ENCODE peak calls at places on chromosomes 11 and 22, in eight cellular contexts. One of them, this sample, is unnamed.

GRCh38 chr11:74466916-74467885 is at the start of gene KCNE3:
- DNase-seq in psoas muscle: peak
- DNase-seq in suprapubic skin: no peak
- DNase-seq in OCI-LY7: no peak
- DNase-seq in ovary: peak
- DNase-seq in SK-N-SH: no peak
- DNase-seq in neural progenitor cell: peak
- DNase-seq in testis: peak
- DNase-seq in this sample: no peak

GRCh38 chr11:120551191-120551590 is 39.6 kb downstream of the GRIK4 start:
- DNase-seq in neural progenitor cell: no peak
- DNase-seq in SK-N-SH: no peak
- DNase-seq in ovary: no peak
- DNase-seq in testis: no peak
- DNase-seq in psoas muscle: no peak
- DNase-seq in suprapubic skin: no peak
- DNase-seq in OCI-LY7: no peak
- DNase-seq in this sample: no peak

GRCh38 chr11:71293961-71294782 is 41.8 kb upstream of the SHANK2 start:
- DNase-seq in testis: no peak
- DNase-seq in SK-N-SH: no peak
- DNase-seq in suprapubic skin: peak
- DNase-seq in psoas muscle: no peak
- DNase-seq in neural progenitor cell: no peak
- DNase-seq in ovary: no peak
- DNase-seq in OCI-LY7: no peak
- DNase-seq in this sample: no peak

GRCh38 chr11:72005347-72006260 is 6.9 kb downstream of the IL18BP start:
- DNase-seq in ovary: no peak
- DNase-seq in SK-N-SH: no peak
- DNase-seq in testis: no peak
- DNase-seq in OCI-LY7: no peak
- DNase-seq in neural progenitor cell: no peak
- DNase-seq in suprapubic skin: no peak
- DNase-seq in psoas muscle: no peak
- DNase-seq in this sample: no peak

GRCh38 chr11:64447717-64448598 is 89.0 kb downstream of the RPS6KA4 start:
- DNase-seq in testis: peak
- DNase-seq in neural progenitor cell: no peak
- DNase-seq in suprapubic skin: no peak
- DNase-seq in psoas muscle: peak
- DNase-seq in SK-N-SH: peak
- DNase-seq in OCI-LY7: peak
- DNase-seq in ovary: no peak
- DNase-seq in this sample: no peak

GRCh38 chr22:18000441-18001039 is 23.8 kb downstream of the MICAL3 start:
- DNase-seq in neural progenitor cell: peak
- DNase-seq in ovary: peak
- DNase-seq in testis: peak
- DNase-seq in psoas muscle: peak
- DNase-seq in SK-N-SH: peak
- DNase-seq in suprapubic skin: no peak
- DNase-seq in OCI-LY7: peak
- DNase-seq in this sample: no peak

GRCh38 chr11:122097419-122098001 is 18.5 kb downstream of the BLID start:
- DNase-seq in testis: no peak
- DNase-seq in psoas muscle: no peak
- DNase-seq in suprapubic skin: no peak
- DNase-seq in SK-N-SH: peak
- DNase-seq in OCI-LY7: no peak
- DNase-seq in ovary: no peak
- DNase-seq in neural progenitor cell: peak
- DNase-seq in this sample: no peak

GRCh38 chr11:126352934-126353801 is 2.3 kb upstream of the ST3GAL4 start:
- DNase-seq in testis: no peak
- DNase-seq in ovary: peak
- DNase-seq in SK-N-SH: no peak
- DNase-seq in OCI-LY7: peak
- DNase-seq in neural progenitor cell: no peak
- DNase-seq in suprapubic skin: peak
- DNase-seq in psoas muscle: no peak
- DNase-seq in this sample: no peak

GRCh38 chr22:41380993-41381328 is 781 bp upstream of the TEF start:
- DNase-seq in psoas muscle: peak
- DNase-seq in ovary: no peak
- DNase-seq in suprapubic skin: peak
- DNase-seq in OCI-LY7: no peak
- DNase-seq in neural progenitor cell: no peak
- DNase-seq in SK-N-SH: no peak
- DNase-seq in testis: peak
- DNase-seq in this sample: no peak

GRCh38 chr22:19554834-19555404 is 30.7 kb upstream of the CLDN5 start:
- DNase-seq in testis: no peak
- DNase-seq in OCI-LY7: no peak
- DNase-seq in neural progenitor cell: peak
- DNase-seq in SK-N-SH: peak
- DNase-seq in ovary: no peak
- DNase-seq in psoas muscle: no peak
- DNase-seq in suprapubic skin: peak
- DNase-seq in this sample: peak

GRCh38 chr11:118343981-118344521 is at the start of gene CD3G:
- DNase-seq in suprapubic skin: no peak
- DNase-seq in SK-N-SH: no peak
- DNase-seq in OCI-LY7: no peak
- DNase-seq in psoas muscle: no peak
- DNase-seq in ovary: no peak
- DNase-seq in testis: no peak
- DNase-seq in neural progenitor cell: no peak
- DNase-seq in this sample: no peak

GRCh38 chr11:47109051-47109791 is 67.5 kb downstream of the ARFGAP2 start:
- DNase-seq in neural progenitor cell: no peak
- DNase-seq in OCI-LY7: peak
- DNase-seq in testis: no peak
- DNase-seq in psoas muscle: no peak
- DNase-seq in ovary: no peak
- DNase-seq in suprapubic skin: no peak
- DNase-seq in SK-N-SH: no peak
- DNase-seq in this sample: peak

GRCh38 chr11:63840356-63841060 is 1.6 kb downstream of the MARK2 start:
- DNase-seq in testis: no peak
- DNase-seq in OCI-LY7: peak
- DNase-seq in psoas muscle: no peak
- DNase-seq in SK-N-SH: no peak
- DNase-seq in ovary: no peak
- DNase-seq in suprapubic skin: no peak
- DNase-seq in neural progenitor cell: no peak
- DNase-seq in this sample: no peak

GRCh38 chr11:73747762-73748161 is 13.1 kb downstream of the RAB6A start:
- DNase-seq in OCI-LY7: no peak
- DNase-seq in testis: no peak
- DNase-seq in SK-N-SH: no peak
- DNase-seq in suprapubic skin: no peak
- DNase-seq in ovary: no peak
- DNase-seq in neural progenitor cell: no peak
- DNase-seq in psoas muscle: no peak
- DNase-seq in this sample: no peak

GRCh38 chr22:29668681-29669080 is 51.1 kb upstream of the CABP7 start:
- DNase-seq in testis: no peak
- DNase-seq in suprapubic skin: no peak
- DNase-seq in SK-N-SH: no peak
- DNase-seq in ovary: no peak
- DNase-seq in neural progenitor cell: no peak
- DNase-seq in psoas muscle: no peak
- DNase-seq in OCI-LY7: no peak
- DNase-seq in this sample: no peak

GRCh38 chr11:18005376-18006129 is 7.3 kb downstream of the SERGEF start:
- DNase-seq in neural progenitor cell: no peak
- DNase-seq in SK-N-SH: no peak
- DNase-seq in testis: no peak
- DNase-seq in psoas muscle: no peak
- DNase-seq in OCI-LY7: no peak
- DNase-seq in ovary: no peak
- DNase-seq in suprapubic skin: no peak
- DNase-seq in this sample: no peak

GRCh38 chr11:5689551-5689983 is at the start of gene TRIM22:
- DNase-seq in OCI-LY7: peak
- DNase-seq in psoas muscle: no peak
- DNase-seq in SK-N-SH: no peak
- DNase-seq in neural progenitor cell: peak
- DNase-seq in ovary: peak
- DNase-seq in testis: peak
- DNase-seq in suprapubic skin: no peak
- DNase-seq in this sample: peak

GRCh38 chr11:6402561-6402981 is 12.3 kb downstream of the SMPD1 start:
- DNase-seq in neural progenitor cell: no peak
- DNase-seq in OCI-LY7: peak
- DNase-seq in SK-N-SH: no peak
- DNase-seq in suprapubic skin: no peak
- DNase-seq in ovary: no peak
- DNase-seq in testis: no peak
- DNase-seq in psoas muscle: no peak
- DNase-seq in this sample: no peak

GRCh38 chr22:34946339-34946985 is 119.5 kb upstream of the ISX start:
- DNase-seq in ovary: no peak
- DNase-seq in neural progenitor cell: no peak
- DNase-seq in testis: no peak
- DNase-seq in OCI-LY7: no peak
- DNase-seq in psoas muscle: no peak
- DNase-seq in SK-N-SH: no peak
- DNase-seq in suprapubic skin: no peak
- DNase-seq in this sample: no peak

GRCh38 chr22:28560005-28560742 is 119.5 kb downstream of the TTC28 start:
- DNase-seq in suprapubic skin: no peak
- DNase-seq in ovary: no peak
- DNase-seq in testis: no peak
- DNase-seq in SK-N-SH: no peak
- DNase-seq in OCI-LY7: no peak
- DNase-seq in neural progenitor cell: no peak
- DNase-seq in psoas muscle: no peak
- DNase-seq in this sample: no peak

GRCh38 chr11:19853016-19853415 is 140.4 kb downstream of the NAV2 start:
- DNase-seq in SK-N-SH: no peak
- DNase-seq in psoas muscle: no peak
- DNase-seq in neural progenitor cell: no peak
- DNase-seq in testis: no peak
- DNase-seq in ovary: no peak
- DNase-seq in suprapubic skin: no peak
- DNase-seq in OCI-LY7: no peak
- DNase-seq in this sample: no peak

GRCh38 chr22:49951986-49952896 is 8.3 kb upstream of the PIM3 start:
- DNase-seq in ovary: no peak
- DNase-seq in SK-N-SH: no peak
- DNase-seq in psoas muscle: no peak
- DNase-seq in suprapubic skin: no peak
- DNase-seq in OCI-LY7: no peak
- DNase-seq in testis: no peak
- DNase-seq in neural progenitor cell: no peak
- DNase-seq in this sample: no peak
- H3K27ac ChIP-seq in ovary: no peak
- H3K27ac ChIP-seq in SK-N-SH: peak
- H3K27ac ChIP-seq in psoas muscle: no peak
- H3K27ac ChIP-seq in suprapubic skin: peak
- H3K27ac ChIP-seq in OCI-LY7: no peak
- H3K27ac ChIP-seq in testis: no peak
- H3K27ac ChIP-seq in neural progenitor cell: no peak
- H3K27ac ChIP-seq in this sample: no peak

GRCh38 chr11:2300936-2301630 is 635 bp downstream of the C11orf21 start:
- DNase-seq in OCI-LY7: no peak
- DNase-seq in neural progenitor cell: no peak
- DNase-seq in psoas muscle: peak
- DNase-seq in ovary: no peak
- DNase-seq in testis: peak
- DNase-seq in suprapubic skin: no peak
- DNase-seq in SK-N-SH: no peak
- DNase-seq in this sample: no peak
- H3K4me3 ChIP-seq in OCI-LY7: no peak
- H3K4me3 ChIP-seq in neural progenitor cell: no peak
- H3K4me3 ChIP-seq in psoas muscle: no peak
- H3K4me3 ChIP-seq in ovary: no peak
- H3K4me3 ChIP-seq in testis: no peak
- H3K4me3 ChIP-seq in suprapubic skin: peak
- H3K4me3 ChIP-seq in SK-N-SH: no peak
- H3K4me3 ChIP-seq in this sample: no peak

GRCh38 chr11:32566527-32566926 is 17.1 kb upstream of the EIF3M start:
- DNase-seq in neural progenitor cell: no peak
- DNase-seq in ovary: no peak
- DNase-seq in psoas muscle: no peak
- DNase-seq in OCI-LY7: no peak
- DNase-seq in testis: no peak
- DNase-seq in SK-N-SH: no peak
- DNase-seq in suprapubic skin: no peak
- DNase-seq in this sample: no peak

GRCh38 chr11:32563600-32563959 is 20.1 kb upstream of the EIF3M start:
- DNase-seq in neural progenitor cell: no peak
- DNase-seq in suprapubic skin: no peak
- DNase-seq in testis: no peak
- DNase-seq in psoas muscle: no peak
- DNase-seq in ovary: no peak
- DNase-seq in SK-N-SH: no peak
- DNase-seq in OCI-LY7: no peak
- DNase-seq in this sample: no peak

GRCh38 chr11:32555885-32556284 is 27.7 kb upstream of the EIF3M start:
- DNase-seq in testis: no peak
- DNase-seq in suprapubic skin: no peak
- DNase-seq in SK-N-SH: no peak
- DNase-seq in OCI-LY7: no peak
- DNase-seq in ovary: no peak
- DNase-seq in neural progenitor cell: no peak
- DNase-seq in psoas muscle: no peak
- DNase-seq in this sample: no peak

GRCh38 chr11:32562839-32563599 is 20.6 kb upstream of the EIF3M start:
- DNase-seq in suprapubic skin: no peak
- DNase-seq in SK-N-SH: no peak
- DNase-seq in neural progenitor cell: no peak
- DNase-seq in OCI-LY7: no peak
- DNase-seq in ovary: no peak
- DNase-seq in testis: no peak
- DNase-seq in psoas muscle: no peak
- DNase-seq in this sample: no peak

DNA sequence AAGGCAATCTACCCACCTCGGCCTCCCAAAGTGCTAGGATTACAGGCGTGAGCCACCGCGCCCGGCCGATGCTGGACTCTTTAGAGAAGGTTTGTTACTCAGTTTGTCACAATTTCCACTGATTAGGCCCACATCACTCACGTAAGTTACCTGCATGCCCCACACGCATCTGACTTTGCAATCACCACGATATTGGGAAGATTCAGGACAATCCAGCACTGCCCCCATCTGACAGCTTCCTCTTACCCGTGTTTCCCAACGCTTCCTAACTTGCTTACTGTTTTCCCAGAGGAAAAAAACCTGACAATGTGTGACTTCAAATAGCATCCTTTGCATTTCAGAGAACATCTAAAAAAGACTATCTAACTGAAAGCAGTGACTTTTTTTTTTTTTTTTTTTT is 21.8 kb upstream of the EIF3M start:
- DNase-seq in SK-N-SH: no peak
- DNase-seq in psoas muscle: no peak
- DNase-seq in ovary: no peak
- DNase-seq in testis: no peak
- DNase-seq in OCI-LY7: no peak
- DNase-seq in neural progenitor cell: no peak
- DNase-seq in suprapubic skin: no peak
- DNase-seq in this sample: no peak
- TF ChIP-seq CTCF in SK-N-SH: no peak
- TF ChIP-seq CTCF in psoas muscle: no peak
- TF ChIP-seq CTCF in ovary: no peak
- TF ChIP-seq CTCF in testis: no peak
- TF ChIP-seq CTCF in OCI-LY7: no peak
- TF ChIP-seq CTCF in neural progenitor cell: peak
- TF ChIP-seq CTCF in suprapubic skin: no peak
- TF ChIP-seq CTCF in this sample: no peak

GRCh38 chr11:7544021-7544420 is 30.2 kb downstream of the PPFIBP2 start:
- DNase-seq in neural progenitor cell: no peak
- DNase-seq in OCI-LY7: no peak
- DNase-seq in suprapubic skin: no peak
- DNase-seq in psoas muscle: no peak
- DNase-seq in SK-N-SH: no peak
- DNase-seq in testis: no peak
- DNase-seq in ovary: no peak
- DNase-seq in this sample: no peak
- H3K27ac ChIP-seq in neural progenitor cell: no peak
- H3K27ac ChIP-seq in OCI-LY7: no peak
- H3K27ac ChIP-seq in suprapubic skin: no peak
- H3K27ac ChIP-seq in psoas muscle: no peak
- H3K27ac ChIP-seq in SK-N-SH: no peak
- H3K27ac ChIP-seq in testis: no peak
- H3K27ac ChIP-seq in ovary: no peak
- H3K27ac ChIP-seq in this sample: no peak